ENCODE peak calls at places on chromosomes 16 and 17, in ten cellular contexts. K is CD8-positive, alpha-beta T cell; V is PC-3; Y is MM.1S; X is breast epithelium; N is neural progenitor cell; S is substantia nigra; O is prostate gland; A is esophagus muscularis mucosa; J is mesendoderm. C is an unnamed sample.

GRCh38 chr16:10965440-10966039 is 21.2 kb downstream of the CLEC16A start:
- DNase-seq in K (no peak), V (no peak), Y (peak), X (no peak), N (no peak), S (no peak), O (no peak), A (no peak), J (no peak), C (no peak)

GRCh38 chr17:32342603-32343325 is 791 bp upstream of the C17orf75 start:
- DNase-seq in K (no peak), V (no peak), Y (no peak), X (no peak), N (no peak), S (no peak), O (no peak), A (no peak), J (peak), C (no peak)

GRCh38 chr16:84911490-84912216 is 91.9 kb downstream of the CRISPLD2 start:
- DNase-seq in K (no peak), V (no peak), Y (no peak), X (no peak), N (no peak), S (no peak), O (no peak), A (no peak), J (no peak), C (no peak)

GRCh38 chr16:89961920-89962319 is 13.4 kb downstream of the DEF8 start:
- DNase-seq in K (no peak), V (no peak), Y (no peak), X (no peak), N (no peak), S (no peak), O (no peak), A (no peak), J (no peak), C (no peak)

GRCh38 chr17:77385750-77386501 is 245.2 kb downstream of the SEC14L1 start:
- DNase-seq in K (no peak), V (no peak), Y (no peak), X (no peak), N (no peak), S (no peak), O (no peak), A (no peak), J (no peak), C (no peak)

GRCh38 chr16:65054457-65054856 is 67.4 kb downstream of the CDH11 start:
- DNase-seq in K (no peak), V (no peak), Y (no peak), X (no peak), N (no peak), S (no peak), O (no peak), A (no peak), J (no peak), C (no peak)

GRCh38 chr16:63684116-63684515 is 1437.7 kb downstream of the CDH11 start:
- DNase-seq in K (no peak), V (no peak), Y (peak), X (no peak), N (no peak), S (no peak), O (no peak), A (no peak), J (no peak), C (no peak)

GRCh38 chr17:46044286-46044928 is 45.4 kb downstream of the STH start:
- DNase-seq in K (peak), V (peak), Y (peak), X (no peak), N (peak), S (peak), O (peak), A (no peak), J (peak), C (peak)

GRCh38 chr16:11233727-11234376 is 22.2 kb downstream of the SOCS1 start:
- DNase-seq in K (peak), V (no peak), Y (no peak), X (no peak), N (no peak), S (no peak), O (no peak), A (no peak), J (peak), C (no peak)

GRCh38 chr16:86816930-86817625 is 238.7 kb downstream of the FOXL1 start:
- DNase-seq in K (no peak), V (no peak), Y (no peak), X (no peak), N (no peak), S (no peak), O (no peak), A (no peak), J (no peak), C (no peak)

GRCh38 chr17:37488607-37489196 is 989 bp upstream of the DUSP14 start:
- DNase-seq in K (peak), V (peak), Y (peak), X (peak), N (peak), S (no peak), O (peak), A (peak), J (peak), C (peak)

GRCh38 chr16:6573577-6573976 is 759.1 kb upstream of the RBFOX1 start:
- DNase-seq in K (no peak), V (no peak), Y (peak), X (no peak), N (peak), S (peak), O (peak), A (no peak), J (peak), C (peak)

GRCh38 chr17:77722366-77722765 is 236.1 kb upstream of the TNRC6C start:
- DNase-seq in K (no peak), V (no peak), Y (no peak), X (no peak), N (no peak), S (no peak), O (no peak), A (no peak), J (no peak), C (no peak)

GRCh38 chr17:60079401-60079861 is 710 bp upstream of the HEATR6 start:
- DNase-seq in K (no peak), V (peak), Y (no peak), X (no peak), N (no peak), S (no peak), O (no peak), A (no peak), J (no peak), C (no peak)

GRCh38 chr17:75344664-75345063 is 55.4 kb upstream of the SLC25A19 start:
- DNase-seq in K (peak), V (no peak), Y (no peak), X (no peak), N (peak), S (no peak), O (no peak), A (no peak), J (no peak), C (no peak)

GRCh38 chr16:57677622-57678369 is 9.7 kb downstream of the ADGRG3 start:
- DNase-seq in K (no peak), V (peak), Y (no peak), X (peak), N (no peak), S (no peak), O (peak), A (no peak), J (no peak), C (no peak)

GRCh38 chr17:65485388-65486299 is 75.8 kb downstream of the AXIN2 start:
- DNase-seq in K (no peak), V (no peak), Y (no peak), X (no peak), N (no peak), S (no peak), O (no peak), A (no peak), J (no peak), C (no peak)

GRCh38 chr17:19718041-19718612 is 1.7 kb upstream of the SLC47A2 start:
- DNase-seq in K (no peak), V (no peak), Y (no peak), X (no peak), N (peak), S (no peak), O (no peak), A (no peak), J (peak), C (no peak)

GRCh38 chr17:41284546-41284945 is 9.0 kb downstream of the KRTAP9-7 start:
- DNase-seq in K (no peak), V (peak), Y (no peak), X (no peak), N (no peak), S (no peak), O (no peak), A (no peak), J (no peak), C (no peak)

GRCh38 chr17:78798695-78799559 is 16.9 kb upstream of the CYTH1 start:
- DNase-seq in K (no peak), V (peak), Y (peak), X (no peak), N (peak), S (no peak), O (peak), A (no peak), J (peak), C (no peak)

GRCh38 chr16:72961115-72961832 is 86.7 kb downstream of the ZFHX3 start:
- DNase-seq in K (no peak), V (peak), Y (no peak), X (no peak), N (no peak), S (no peak), O (no peak), A (no peak), J (no peak), C (no peak)

DNA sequence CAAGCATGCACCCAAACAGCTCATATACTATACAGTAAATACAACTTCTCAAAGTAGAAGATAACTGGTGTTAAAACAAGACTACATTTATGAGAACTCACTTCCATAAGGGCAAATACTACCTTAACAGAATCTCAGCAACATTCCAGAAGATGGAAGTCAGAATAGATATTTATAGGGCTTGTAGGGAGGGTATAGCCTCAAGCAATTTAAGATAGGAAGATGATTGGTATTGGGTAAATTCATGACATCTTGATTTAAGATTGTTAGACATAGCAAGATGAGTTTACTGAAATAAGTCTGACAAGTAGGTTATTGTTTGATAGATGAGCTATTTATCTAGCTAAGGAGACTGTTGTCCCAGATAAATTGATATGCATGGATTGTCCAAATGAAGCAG is 250.2 kb downstream of the CDH13 start:
- DNase-seq in K (no peak), V (no peak), Y (no peak), X (no peak), N (no peak), S (no peak), O (no peak), A (no peak), J (no peak), C (no peak)
- H3K27ac ChIP-seq in K (no peak), V (no peak), Y (no peak), X (no peak), N (no peak), S (no peak), O (no peak), A (no peak), J (no peak), C (no peak)

GRCh38 chr16:19540241-19540970 is 15.1 kb upstream of the VPS35L start:
- DNase-seq in K (no peak), V (no peak), Y (no peak), X (no peak), N (no peak), S (no peak), O (no peak), A (no peak), J (no peak), C (no peak)
- H3K27ac ChIP-seq in K (no peak), V (no peak), Y (no peak), X (no peak), N (no peak), S (no peak), O (no peak), A (no peak), J (no peak), C (no peak)

DNA sequence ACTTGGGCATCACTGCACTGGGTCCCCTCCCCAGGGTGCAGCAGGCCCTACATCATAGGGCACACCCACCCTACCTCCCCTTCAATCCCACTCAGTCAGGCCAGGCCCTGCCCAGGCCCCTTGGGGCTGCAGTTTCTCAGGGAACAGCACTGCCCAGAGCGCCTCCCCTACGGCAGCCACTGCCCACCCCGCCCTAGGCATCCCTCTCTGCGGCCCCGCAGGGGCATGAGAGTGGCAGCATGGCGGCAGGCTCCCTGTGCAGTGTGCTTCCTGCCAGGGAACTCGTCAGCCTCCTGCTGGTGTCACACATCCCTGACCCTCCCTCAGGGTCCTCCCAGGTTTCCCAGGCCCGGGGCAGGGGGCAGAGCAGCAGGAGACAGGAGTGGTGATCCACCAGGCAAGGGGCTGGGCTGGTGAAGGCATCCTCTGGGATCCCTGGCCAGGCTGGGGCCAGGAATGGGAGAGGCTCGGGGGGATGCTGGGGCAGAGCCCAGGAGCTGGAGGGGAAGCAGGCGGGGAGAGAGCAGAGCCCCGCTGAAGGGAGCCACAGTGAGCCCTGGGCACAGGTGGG is 16.2 kb upstream of the BAHCC1 start:
- DNase-seq in K (no peak), V (no peak), Y (no peak), X (no peak), N (no peak), S (no peak), O (no peak), A (no peak), J (no peak), C (no peak)
- H3K27ac ChIP-seq in K (no peak), V (no peak), Y (no peak), X (peak), N (no peak), S (peak), O (peak), A (no peak), J (no peak), C (no peak)

GRCh38 chr16:87837627-87838289 is 31.5 kb downstream of the SLC7A5 start:
- DNase-seq in K (no peak), V (no peak), Y (no peak), X (no peak), N (no peak), S (no peak), O (no peak), A (no peak), J (no peak), C (no peak)

GRCh38 chr16:87836346-87836843 is 32.9 kb downstream of the SLC7A5 start:
- DNase-seq in K (no peak), V (no peak), Y (no peak), X (no peak), N (no peak), S (no peak), O (no peak), A (no peak), J (no peak), C (no peak)

GRCh38 chr16:87838643-87839541 is 30.4 kb downstream of the SLC7A5 start:
- DNase-seq in K (no peak), V (no peak), Y (no peak), X (no peak), N (peak), S (no peak), O (no peak), A (no peak), J (no peak), C (no peak)

GRCh38 chr16:87835882-87836331 is 33.4 kb downstream of the SLC7A5 start:
- DNase-seq in K (no peak), V (no peak), Y (no peak), X (no peak), N (no peak), S (no peak), O (no peak), A (no peak), J (no peak), C (no peak)

DNA sequence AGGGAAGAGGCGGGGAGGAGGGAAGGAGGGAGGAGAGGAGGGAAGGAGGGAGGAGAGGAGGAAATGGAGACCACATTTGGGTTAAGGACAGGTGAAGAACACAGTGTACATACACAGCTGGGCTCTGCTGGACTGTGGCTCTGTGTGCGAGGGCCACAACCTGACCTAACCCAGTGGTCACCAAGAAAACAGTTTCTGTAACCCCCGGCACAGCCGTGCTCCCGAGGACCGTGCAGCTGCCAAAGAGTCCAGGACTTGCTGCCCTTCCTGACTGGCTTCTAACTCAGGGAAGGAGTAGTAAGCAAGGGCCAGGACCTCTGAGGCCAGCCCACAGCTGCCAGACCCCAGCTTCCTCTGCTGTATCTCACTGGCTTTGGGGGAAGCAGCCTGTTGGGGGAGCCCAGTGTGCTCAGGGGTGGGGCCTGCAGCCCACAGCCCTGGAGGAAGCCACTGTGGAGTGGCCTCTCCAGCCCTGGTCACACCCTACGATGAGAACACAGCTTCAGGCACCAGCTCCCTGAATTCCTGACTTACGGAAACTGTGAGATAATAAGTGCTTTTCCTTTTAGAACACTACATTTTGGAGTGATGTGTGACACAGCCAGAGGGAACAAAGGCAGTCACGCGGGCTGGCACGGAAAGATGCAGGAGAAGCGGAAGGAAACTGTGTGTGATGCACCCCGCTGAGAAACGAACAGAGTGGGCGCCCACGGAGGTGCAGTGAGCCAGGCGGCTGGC is 32.3 kb downstream of the SLC7A5 start:
- DNase-seq in K (no peak), V (no peak), Y (no peak), X (no peak), N (peak), S (no peak), O (no peak), A (no peak), J (no peak), C (peak)
- H3K27ac ChIP-seq in K (no peak), V (no peak), Y (no peak), X (peak), N (no peak), S (no peak), O (no peak), A (no peak), J (no peak), C (peak)

DNA sequence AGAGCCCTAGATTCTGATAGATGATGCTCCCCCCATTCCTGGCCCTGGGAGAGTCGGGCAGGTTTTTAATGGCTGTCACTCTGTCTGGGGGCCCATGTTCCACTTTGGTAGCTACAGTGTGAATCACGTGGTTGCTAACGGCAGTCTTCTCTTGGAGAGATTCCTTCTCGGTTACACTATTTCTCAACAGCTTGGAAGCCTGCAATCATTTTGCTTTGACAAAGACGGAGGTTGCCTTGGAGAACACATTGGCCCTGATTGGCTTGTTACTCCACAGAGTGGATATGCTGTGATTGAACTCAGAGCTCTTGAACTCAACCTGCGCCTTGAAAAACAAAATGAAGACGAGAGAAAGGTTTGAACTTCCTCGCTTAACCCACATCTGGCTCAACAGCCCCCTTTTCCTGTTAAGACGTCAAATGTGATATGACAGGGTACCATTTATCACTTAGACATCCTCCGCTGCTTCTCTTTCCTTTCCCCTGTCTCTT is 218.9 kb downstream of the MAF start:
- DNase-seq in K (peak), V (no peak), Y (no peak), X (no peak), N (no peak), S (peak), O (no peak), A (no peak), J (no peak), C (no peak)
- H3K27ac ChIP-seq in K (peak), V (no peak), Y (no peak), X (no peak), N (no peak), S (no peak), O (no peak), A (no peak), J (no peak), C (no peak)

GRCh38 chr16:88748364-88748763 is 36.7 kb downstream of the PIEZO1 start:
- DNase-seq in K (no peak), V (no peak), Y (no peak), X (no peak), N (no peak), S (no peak), O (no peak), A (no peak), J (no peak), C (no peak)

GRCh38 chr16:88752386-88753002 is 32.5 kb downstream of the PIEZO1 start:
- DNase-seq in K (no peak), V (no peak), Y (no peak), X (no peak), N (no peak), S (no peak), O (no peak), A (no peak), J (no peak), C (no peak)

GRCh38 chr16:88753191-88753590 is 31.8 kb downstream of the PIEZO1 start:
- DNase-seq in K (no peak), V (no peak), Y (no peak), X (no peak), N (no peak), S (no peak), O (no peak), A (no peak), J (no peak), C (no peak)

GRCh38 chr16:88749358-88749757 is 35.7 kb downstream of the PIEZO1 start:
- DNase-seq in K (no peak), V (no peak), Y (no peak), X (no peak), N (no peak), S (no peak), O (no peak), A (no peak), J (no peak), C (no peak)

DNA sequence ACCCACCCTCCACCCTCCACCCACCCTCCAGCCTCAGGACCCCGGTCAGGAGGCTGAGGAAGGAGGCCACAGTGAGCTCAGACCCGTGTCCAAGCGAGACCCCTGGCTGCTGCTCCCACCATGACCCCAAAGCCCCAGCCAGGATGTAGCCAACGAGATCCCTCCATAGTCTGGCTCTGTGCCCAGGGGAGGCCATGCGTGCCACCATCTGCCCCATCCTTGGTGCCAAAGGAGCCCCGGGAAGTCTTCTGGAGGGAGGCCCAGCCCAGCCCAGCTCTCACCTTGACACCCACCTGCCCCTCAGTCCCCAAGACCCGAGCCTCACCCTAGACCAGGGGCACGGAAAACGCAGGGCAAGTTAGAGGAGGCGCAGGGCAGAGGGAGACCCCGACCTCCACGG is 34.2 kb downstream of the PIEZO1 start:
- DNase-seq in K (no peak), V (no peak), Y (no peak), X (no peak), N (no peak), S (no peak), O (no peak), A (no peak), J (no peak), C (no peak)
- H3K27ac ChIP-seq in K (no peak), V (no peak), Y (no peak), X (no peak), N (no peak), S (no peak), O (no peak), A (peak), J (no peak), C (no peak)

DNA sequence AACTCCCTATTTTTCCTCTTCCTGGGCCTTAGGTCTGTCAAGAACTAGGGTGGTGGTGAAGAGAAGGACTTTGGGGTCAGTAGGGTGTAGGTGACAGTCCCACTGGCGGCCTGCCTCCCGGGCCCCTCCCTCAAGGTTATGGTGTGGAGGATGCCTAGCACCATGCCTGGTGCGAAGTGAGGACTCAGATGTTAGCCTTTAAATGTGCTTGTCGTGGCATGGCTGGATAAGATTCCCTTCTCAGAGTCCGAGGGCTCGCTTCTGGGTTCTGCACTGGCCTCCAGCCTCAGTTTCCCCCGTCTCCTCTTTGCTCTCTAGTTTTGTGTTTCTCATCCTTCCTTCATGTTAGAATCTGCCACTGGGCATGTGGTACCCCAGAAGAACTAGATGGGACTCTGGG is 32.0 kb downstream of the HAPSTR1 start:
- DNase-seq in K (no peak), V (no peak), Y (no peak), X (no peak), N (no peak), S (no peak), O (no peak), A (no peak), J (no peak), C (no peak)
- H3K27ac ChIP-seq in K (no peak), V (peak), Y (no peak), X (peak), N (no peak), S (no peak), O (no peak), A (no peak), J (no peak), C (no peak)